ENCODE peak calls at places on chromosomes 4 and X, in nine cellular contexts. One of them, this sample, is unnamed.

GRCh38 chr4:38195911-38196310 is 235.7 kb downstream of the PTTG2 start:
- DNase-seq in PC-3: no peak
- DNase-seq in NCI-H1105: no peak
- DNase-seq in tibial artery: no peak
- DNase-seq in psoas muscle: no peak
- DNase-seq in midbrain: no peak
- DNase-seq in CD4-positive, CD25-positive, alpha-beta regulatory T cell: no peak
- DNase-seq in anterior cingulate cortex: no peak
- DNase-seq in stimulated activated CD4-positive, alpha-beta T cell treated with anti-CD3 and anti-CD28 coated beads, Interleukin-15, amount 100 ng/mL, for 1 hour: no peak
- DNase-seq in this sample: no peak

GRCh38 chr4:8053688-8054449 is 104.7 kb downstream of the ABLIM2 start:
- DNase-seq in PC-3: no peak
- DNase-seq in NCI-H1105: no peak
- DNase-seq in tibial artery: no peak
- DNase-seq in psoas muscle: no peak
- DNase-seq in midbrain: no peak
- DNase-seq in CD4-positive, CD25-positive, alpha-beta regulatory T cell: no peak
- DNase-seq in anterior cingulate cortex: no peak
- DNase-seq in stimulated activated CD4-positive, alpha-beta T cell treated with anti-CD3 and anti-CD28 coated beads, Interleukin-15, amount 100 ng/mL, for 1 hour: no peak
- DNase-seq in this sample: no peak

GRCh38 chr4:77538574-77539157 is 67.0 kb upstream of the CXCL13 start:
- DNase-seq in PC-3: peak; percentile 71
- DNase-seq in NCI-H1105: peak; percentile 13
- DNase-seq in tibial artery: no peak
- DNase-seq in psoas muscle: no peak
- DNase-seq in midbrain: no peak
- DNase-seq in CD4-positive, CD25-positive, alpha-beta regulatory T cell: no peak
- DNase-seq in anterior cingulate cortex: no peak
- DNase-seq in stimulated activated CD4-positive, alpha-beta T cell treated with anti-CD3 and anti-CD28 coated beads, Interleukin-15, amount 100 ng/mL, for 1 hour: no peak
- DNase-seq in this sample: no peak

GRCh38 chr4:138235419-138235952 is 6.7 kb downstream of the SLC7A11 start:
- DNase-seq in PC-3: peak; percentile 86
- DNase-seq in NCI-H1105: no peak
- DNase-seq in tibial artery: no peak
- DNase-seq in psoas muscle: no peak
- DNase-seq in midbrain: no peak
- DNase-seq in CD4-positive, CD25-positive, alpha-beta regulatory T cell: no peak
- DNase-seq in anterior cingulate cortex: no peak
- DNase-seq in stimulated activated CD4-positive, alpha-beta T cell treated with anti-CD3 and anti-CD28 coated beads, Interleukin-15, amount 100 ng/mL, for 1 hour: no peak
- DNase-seq in this sample: no peak

GRCh38 chrX:69238153-69238959 is 73.1 kb upstream of the PJA1 start:
- DNase-seq in PC-3: no peak
- DNase-seq in NCI-H1105: peak; percentile 68
- DNase-seq in tibial artery: no peak
- DNase-seq in psoas muscle: no peak
- DNase-seq in midbrain: peak; percentile 50
- DNase-seq in CD4-positive, CD25-positive, alpha-beta regulatory T cell: no peak
- DNase-seq in anterior cingulate cortex: peak; percentile 14
- DNase-seq in stimulated activated CD4-positive, alpha-beta T cell treated with anti-CD3 and anti-CD28 coated beads, Interleukin-15, amount 100 ng/mL, for 1 hour: no peak
- DNase-seq in this sample: no peak

GRCh38 chr4:54941994-54942552 is 183.3 kb downstream of the KDR start:
- DNase-seq in PC-3: no peak
- DNase-seq in NCI-H1105: peak; percentile 8
- DNase-seq in tibial artery: no peak
- DNase-seq in psoas muscle: peak; percentile 16
- DNase-seq in midbrain: no peak
- DNase-seq in CD4-positive, CD25-positive, alpha-beta regulatory T cell: peak; percentile 68
- DNase-seq in anterior cingulate cortex: no peak
- DNase-seq in stimulated activated CD4-positive, alpha-beta T cell treated with anti-CD3 and anti-CD28 coated beads, Interleukin-15, amount 100 ng/mL, for 1 hour: no peak
- DNase-seq in this sample: no peak

GRCh38 chrX:110852180-110852579 is 56.6 kb upstream of the CHRDL1 start:
- DNase-seq in PC-3: peak; percentile 20
- DNase-seq in NCI-H1105: no peak
- DNase-seq in tibial artery: no peak
- DNase-seq in psoas muscle: no peak
- DNase-seq in midbrain: no peak
- DNase-seq in CD4-positive, CD25-positive, alpha-beta regulatory T cell: no peak
- DNase-seq in anterior cingulate cortex: no peak
- DNase-seq in stimulated activated CD4-positive, alpha-beta T cell treated with anti-CD3 and anti-CD28 coated beads, Interleukin-15, amount 100 ng/mL, for 1 hour: no peak
- DNase-seq in this sample: no peak

GRCh38 chr4:127642169-127642568 is 9.4 kb downstream of the INTU start:
- DNase-seq in PC-3: no peak
- DNase-seq in NCI-H1105: no peak
- DNase-seq in tibial artery: no peak
- DNase-seq in psoas muscle: no peak
- DNase-seq in midbrain: no peak
- DNase-seq in CD4-positive, CD25-positive, alpha-beta regulatory T cell: no peak
- DNase-seq in anterior cingulate cortex: no peak
- DNase-seq in stimulated activated CD4-positive, alpha-beta T cell treated with anti-CD3 and anti-CD28 coated beads, Interleukin-15, amount 100 ng/mL, for 1 hour: no peak
- DNase-seq in this sample: no peak

GRCh38 chr4:175253184-175253902 is 335.2 kb downstream of the ADAM29 start:
- DNase-seq in PC-3: peak; percentile 38
- DNase-seq in NCI-H1105: no peak
- DNase-seq in tibial artery: no peak
- DNase-seq in psoas muscle: no peak
- DNase-seq in midbrain: no peak
- DNase-seq in CD4-positive, CD25-positive, alpha-beta regulatory T cell: no peak
- DNase-seq in anterior cingulate cortex: no peak
- DNase-seq in stimulated activated CD4-positive, alpha-beta T cell treated with anti-CD3 and anti-CD28 coated beads, Interleukin-15, amount 100 ng/mL, for 1 hour: no peak
- DNase-seq in this sample: no peak

GRCh38 chr4:124936427-124936826 is 223.9 kb upstream of the ANKRD50 start:
- DNase-seq in PC-3: no peak
- DNase-seq in NCI-H1105: peak; percentile 47
- DNase-seq in tibial artery: peak; percentile 65
- DNase-seq in psoas muscle: peak; percentile 19
- DNase-seq in midbrain: no peak
- DNase-seq in CD4-positive, CD25-positive, alpha-beta regulatory T cell: no peak
- DNase-seq in anterior cingulate cortex: no peak
- DNase-seq in stimulated activated CD4-positive, alpha-beta T cell treated with anti-CD3 and anti-CD28 coated beads, Interleukin-15, amount 100 ng/mL, for 1 hour: no peak
- DNase-seq in this sample: no peak

GRCh38 chr4:140426610-140427103 is 791 bp downstream of the CLGN start:
- DNase-seq in PC-3: peak; percentile 7
- DNase-seq in NCI-H1105: peak; percentile 30
- DNase-seq in tibial artery: peak; percentile 59
- DNase-seq in psoas muscle: no peak
- DNase-seq in midbrain: no peak
- DNase-seq in CD4-positive, CD25-positive, alpha-beta regulatory T cell: no peak
- DNase-seq in anterior cingulate cortex: no peak
- DNase-seq in stimulated activated CD4-positive, alpha-beta T cell treated with anti-CD3 and anti-CD28 coated beads, Interleukin-15, amount 100 ng/mL, for 1 hour: no peak
- DNase-seq in this sample: no peak

GRCh38 chr4:123257563-123257962 is 139.0 kb upstream of the SPRY1 start:
- DNase-seq in PC-3: no peak
- DNase-seq in NCI-H1105: no peak
- DNase-seq in tibial artery: no peak
- DNase-seq in psoas muscle: no peak
- DNase-seq in midbrain: no peak
- DNase-seq in CD4-positive, CD25-positive, alpha-beta regulatory T cell: no peak
- DNase-seq in anterior cingulate cortex: no peak
- DNase-seq in stimulated activated CD4-positive, alpha-beta T cell treated with anti-CD3 and anti-CD28 coated beads, Interleukin-15, amount 100 ng/mL, for 1 hour: no peak
- DNase-seq in this sample: no peak

GRCh38 chr4:6179362-6179761 is 21.0 kb downstream of the JAKMIP1 start:
- DNase-seq in PC-3: no peak
- DNase-seq in NCI-H1105: no peak
- DNase-seq in tibial artery: no peak
- DNase-seq in psoas muscle: no peak
- DNase-seq in midbrain: no peak
- DNase-seq in CD4-positive, CD25-positive, alpha-beta regulatory T cell: peak; percentile 41
- DNase-seq in anterior cingulate cortex: no peak
- DNase-seq in stimulated activated CD4-positive, alpha-beta T cell treated with anti-CD3 and anti-CD28 coated beads, Interleukin-15, amount 100 ng/mL, for 1 hour: no peak
- DNase-seq in this sample: no peak

GRCh38 chr4:3525532-3526430 is 6.4 kb downstream of the LRPAP1 start:
- DNase-seq in PC-3: no peak
- DNase-seq in NCI-H1105: no peak
- DNase-seq in tibial artery: peak; percentile 45
- DNase-seq in psoas muscle: no peak
- DNase-seq in midbrain: no peak
- DNase-seq in CD4-positive, CD25-positive, alpha-beta regulatory T cell: no peak
- DNase-seq in anterior cingulate cortex: no peak
- DNase-seq in stimulated activated CD4-positive, alpha-beta T cell treated with anti-CD3 and anti-CD28 coated beads, Interleukin-15, amount 100 ng/mL, for 1 hour: no peak
- DNase-seq in this sample: no peak

GRCh38 chr4:88104902-88105610 is 53.4 kb downstream of the ABCG2 start:
- DNase-seq in PC-3: peak; percentile 91
- DNase-seq in NCI-H1105: no peak
- DNase-seq in tibial artery: no peak
- DNase-seq in psoas muscle: no peak
- DNase-seq in midbrain: no peak
- DNase-seq in CD4-positive, CD25-positive, alpha-beta regulatory T cell: no peak
- DNase-seq in anterior cingulate cortex: no peak
- DNase-seq in stimulated activated CD4-positive, alpha-beta T cell treated with anti-CD3 and anti-CD28 coated beads, Interleukin-15, amount 100 ng/mL, for 1 hour: no peak
- DNase-seq in this sample: no peak